ENCODE peak calls at places on chromosomes 5 and 9, in eight cellular contexts. Y is cardiac muscle cell, K is tibial artery, B is neuronal stem cell, H is substantia nigra, P is trophoblast cell, I is left ventricle myocardium inferior, M is H1. F is an unnamed sample.

GRCh38 chr9:92639791-92640271 is 30.1 kb downstream of the IPPK start:
- DNase-seq in Y (no peak), K (no peak), B (no peak), H (no peak), P (no peak), I (no peak), M (no peak), F (no peak)

GRCh38 chr9:83444110-83444509 is 94.1 kb downstream of the FRMD3 start:
- DNase-seq in Y (peak; percentile 72), K (peak; percentile 42), B (no peak), H (no peak), P (peak; percentile 18), I (peak; percentile 69), M (no peak), F (peak; percentile 82)

GRCh38 chr5:107513337-107514125 is 157.2 kb downstream of the EFNA5 start:
- DNase-seq in Y (no peak), K (no peak), B (no peak), H (no peak), P (no peak), I (no peak), M (no peak), F (no peak)

GRCh38 chr5:432928-433791 is 9.8 kb upstream of the EXOC3 start:
- DNase-seq in Y (no peak), K (no peak), B (no peak), H (no peak), P (no peak), I (no peak), M (no peak), F (no peak)

GRCh38 chr5:43037929-43038510 is 2.1 kb downstream of the ANXA2R start:
- DNase-seq in Y (peak; percentile 82), K (no peak), B (no peak), H (no peak), P (no peak), I (no peak), M (no peak), F (no peak)

GRCh38 chr9:124062172-124062571 is 50.6 kb downstream of the LHX2 start:
- DNase-seq in Y (no peak), K (no peak), B (no peak), H (no peak), P (peak; percentile 43), I (no peak), M (no peak), F (no peak)

GRCh38 chr5:83572271-83572670 is 100.7 kb downstream of the VCAN start:
- DNase-seq in Y (no peak), K (no peak), B (no peak), H (no peak), P (peak; percentile 83), I (no peak), M (no peak), F (no peak)

GRCh38 chr5:55533806-55534435 is 843 bp downstream of the PLPP1 start:
- DNase-seq in Y (peak; percentile 63), K (peak; percentile 42), B (peak; percentile 62), H (no peak), P (peak; percentile 46), I (no peak), M (no peak), F (no peak)

GRCh38 chr5:178115835-178116405 is 2.6 kb downstream of the N4BP3 start:
- DNase-seq in Y (no peak), K (no peak), B (peak; percentile 74), H (no peak), P (no peak), I (no peak), M (no peak), F (no peak)
- H3K27ac ChIP-seq in Y (peak overlapping the region; percentile 64), K (no peak overlapping the region), B (peak overlapping the region; percentile 94), H (no peak overlapping the region), P (no peak overlapping the region), I (peak overlapping the region; percentile 90), M (peak overlapping the region; percentile 78), F (peak overlapping the region; percentile 20)

DNA sequence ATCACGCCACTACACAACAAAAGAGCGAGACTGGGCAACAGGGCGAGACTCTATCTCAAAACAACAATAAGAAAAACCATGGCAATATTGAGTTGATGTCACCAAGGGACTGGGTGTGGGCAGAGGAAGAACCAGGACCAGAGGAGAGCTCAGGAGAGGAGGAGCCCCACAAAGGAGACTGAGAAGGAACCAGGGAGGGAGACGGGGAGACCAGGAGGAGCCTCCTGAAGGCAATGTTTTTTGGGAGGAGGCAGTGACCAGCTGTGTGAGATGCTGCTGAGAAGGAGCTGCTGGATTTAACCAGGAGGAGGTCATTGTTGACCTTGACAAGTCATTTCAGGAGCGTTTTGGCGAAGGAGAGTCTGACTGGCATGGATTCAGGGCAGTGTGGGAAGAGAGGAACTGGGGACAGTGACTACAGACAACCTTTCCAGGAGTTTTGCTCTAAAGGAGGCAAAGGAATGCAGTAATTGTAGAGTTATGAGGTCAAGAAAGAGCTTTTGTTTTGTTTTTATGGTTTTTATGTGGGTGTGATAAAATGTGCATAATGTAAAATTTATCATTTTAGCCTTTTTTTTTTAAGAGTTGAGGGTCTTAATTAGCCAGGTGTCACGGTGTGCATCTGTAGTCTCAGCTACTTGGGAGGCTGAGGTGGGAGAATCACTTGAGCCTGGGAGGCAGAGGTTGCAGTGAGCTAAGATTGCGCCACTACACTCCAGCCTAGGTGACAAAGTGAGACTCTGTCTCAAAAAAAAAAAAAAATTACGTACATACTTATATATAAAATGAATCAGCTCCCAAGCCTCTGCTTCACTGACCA is 17.9 kb downstream of the TRUB2 start:
- DNase-seq in Y (no peak), K (no peak), B (no peak), H (no peak), P (peak; percentile 24), I (no peak), M (no peak), F (no peak)
- H3K27ac ChIP-seq in Y (no peak overlapping the region), K (no peak overlapping the region), B (no peak overlapping the region), H (no peak overlapping the region), P (no peak overlapping the region), I (no peak overlapping the region), M (no peak overlapping the region), F (no peak overlapping the region)

DNA sequence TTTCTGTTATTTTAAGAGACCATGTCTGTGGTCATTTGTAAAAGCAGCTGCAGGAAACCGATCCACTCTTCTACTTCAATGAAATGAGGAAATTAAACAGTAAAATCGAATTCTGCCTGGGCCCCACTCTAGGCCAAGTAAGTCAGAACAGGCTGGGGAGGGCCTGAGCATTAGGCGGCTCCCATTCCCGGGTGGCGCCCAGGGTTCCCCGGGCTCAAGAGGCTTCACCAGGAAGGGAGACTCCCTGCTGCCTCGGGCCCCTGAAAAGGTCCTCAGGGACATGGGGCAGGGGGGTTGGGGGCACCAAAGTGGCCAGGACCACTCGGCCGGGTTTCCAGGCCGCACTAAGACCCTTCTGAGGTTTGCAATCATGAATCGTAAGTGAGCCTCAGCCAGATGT is 24.7 kb downstream of the MED10 start:
- DNase-seq in Y (no peak), K (no peak), B (no peak), H (no peak), P (no peak), I (no peak), M (no peak), F (no peak)
- H3K27ac ChIP-seq in Y (no peak overlapping the region), K (no peak overlapping the region), B (no peak overlapping the region), H (no peak overlapping the region), P (no peak overlapping the region), I (no peak overlapping the region), M (no peak overlapping the region), F (no peak overlapping the region)

GRCh38 chr9:131279196-131279926 is 3.1 kb upstream of the FAM78A start:
- DNase-seq in Y (no peak), K (no peak), B (no peak), H (no peak), P (no peak), I (peak; percentile 61), M (no peak), F (no peak)

GRCh38 chr9:131276107-131276888 is at the start of gene FAM78A:
- DNase-seq in Y (peak; percentile 22), K (peak; percentile 46), B (no peak), H (no peak), P (peak; percentile 91), I (peak; percentile 72), M (no peak), F (peak; percentile 66)

GRCh38 chr9:131276891-131277672 is 772 bp upstream of the FAM78A start:
- DNase-seq in Y (no peak), K (no peak), B (no peak), H (no peak), P (peak; percentile 61), I (no peak), M (no peak), F (no peak)

GRCh38 chr9:131278421-131279111 is 2.3 kb upstream of the FAM78A start:
- DNase-seq in Y (no peak), K (no peak), B (no peak), H (no peak), P (no peak), I (no peak), M (no peak), F (peak; percentile 14)

DNA sequence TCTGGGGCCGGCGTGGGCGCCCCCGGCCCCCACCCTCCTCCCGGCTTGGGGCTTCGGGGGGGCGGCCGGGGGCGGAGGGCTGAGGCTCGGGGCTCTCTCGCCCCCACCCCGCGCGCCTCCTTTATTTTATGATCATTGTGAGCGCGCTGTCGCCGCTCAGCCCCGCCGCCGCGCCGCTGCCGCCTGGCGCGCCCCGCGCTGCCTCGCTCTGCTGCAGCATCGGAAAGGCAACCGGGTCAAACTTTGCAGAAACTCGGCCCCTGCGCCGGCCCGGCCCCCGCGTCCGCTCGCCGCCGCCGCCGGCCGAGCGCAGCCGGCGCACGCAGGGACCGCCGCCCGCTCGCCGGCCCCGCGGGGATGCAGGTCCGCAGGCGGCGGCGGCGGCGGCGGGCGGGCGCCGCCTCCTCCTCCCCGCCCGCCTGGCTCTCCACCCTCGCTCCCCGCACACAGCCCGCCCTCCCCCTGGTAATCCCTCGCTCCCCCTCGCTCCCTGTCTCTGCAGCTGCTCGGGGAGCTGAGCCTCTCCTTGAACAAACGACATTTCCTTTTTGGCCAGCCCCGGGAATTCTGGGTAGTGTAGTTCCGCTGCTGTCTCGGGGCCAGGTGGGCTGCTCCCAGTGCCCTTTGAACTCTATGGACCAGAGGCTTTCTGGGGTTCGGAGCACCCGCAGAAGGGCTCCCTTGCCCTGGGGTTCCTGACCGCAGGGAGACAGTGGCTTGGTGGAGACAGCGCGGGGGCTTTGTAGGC is 1.5 kb upstream of the FAM78A start:
- DNase-seq in Y (peak; percentile 87), K (peak; percentile 86), B (peak; percentile 85), H (peak; percentile 72), P (peak; percentile 80), I (peak; percentile 89), M (peak; percentile 46), F (peak; percentile 91)
- H3K27ac ChIP-seq in Y (peak overlapping the region; percentile 92), K (no peak overlapping the region), B (no peak overlapping the region), H (peak overlapping the region; percentile 21), P (no peak overlapping the region), I (peak overlapping the region; percentile 99), M (no peak overlapping the region), F (peak overlapping the region; percentile 98)

GRCh38 chr5:38445374-38446028 is 110.9 kb downstream of the LIFR start:
- DNase-seq in Y (peak; percentile 43), K (no peak), B (no peak), H (no peak), P (no peak), I (peak; percentile 45), M (no peak), F (no peak)
- H3K27ac ChIP-seq in Y (no peak overlapping the region), K (peak overlapping the region; percentile 81), B (no peak overlapping the region), H (no peak overlapping the region), P (no peak overlapping the region), I (peak overlapping the region; percentile 75), M (no peak overlapping the region), F (peak overlapping the region; percentile 25)

DNA sequence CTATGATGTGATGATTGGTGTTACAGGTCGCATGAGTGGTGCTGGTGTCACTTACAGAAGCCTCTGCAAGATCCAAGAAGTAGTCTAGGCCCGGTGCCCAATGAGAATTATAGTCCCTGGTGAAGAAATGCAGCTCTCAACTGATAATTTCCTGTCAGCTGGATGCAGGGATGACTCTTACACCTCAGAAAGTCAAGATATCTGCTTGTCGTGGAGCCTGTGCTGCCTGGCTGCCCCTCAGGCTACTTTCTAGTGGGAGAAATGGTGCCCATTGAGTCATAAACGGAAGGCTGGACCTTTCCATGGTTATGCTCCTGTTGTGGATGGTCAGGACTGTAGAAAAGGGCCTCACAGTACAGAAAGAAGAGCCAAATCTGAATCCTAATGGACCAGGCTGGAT is 46.8 kb upstream of the NXNL2 start:
- DNase-seq in Y (no peak), K (no peak), B (no peak), H (no peak), P (no peak), I (no peak), M (no peak), F (no peak)
- H3K27ac ChIP-seq in Y (no peak overlapping the region), K (no peak overlapping the region), B (no peak overlapping the region), H (no peak overlapping the region), P (no peak overlapping the region), I (no peak overlapping the region), M (no peak overlapping the region), F (no peak overlapping the region)

F was measured in heart left ventricle.